ENCODE peak calls at places on chromosomes 11 and 22, in four cellular contexts. H is CD4-positive, alpha-beta T cell; U is cardiac septum; E is non-pigmented ciliary epithelial cell. J is an unnamed sample.

GRCh38 chr22:39995346-39996252 is 845 bp downstream of the FAM83F start:
- DNase-seq in H (no peak), U (no peak), E (no peak), J (no peak)

GRCh38 chr11:102453286-102453797 is 777 bp upstream of the TMEM123 start:
- DNase-seq in H (no peak), U (no peak), E (no peak), J (no peak)

GRCh38 chr11:94826415-94826814 is 58.3 kb downstream of the AMOTL1 start:
- DNase-seq in H (no peak), U (no peak), E (no peak), J (no peak)

GRCh38 chr11:130431337-130431773 is 2.9 kb upstream of the ADAMTS8 start:
- DNase-seq in H (peak), U (no peak), E (no peak), J (peak)

GRCh38 chr11:22539851-22540376 is 85.7 kb downstream of the FANCF start:
- DNase-seq in H (no peak), U (no peak), E (no peak), J (no peak)

GRCh38 chr22:19812910-19813309 is 41.8 kb downstream of the GNB1L start:
- DNase-seq in H (no peak), U (peak), E (no peak), J (no peak)

GRCh38 chr11:98711011-98711410 is 309.7 kb upstream of the CNTN5 start:
- DNase-seq in H (no peak), U (no peak), E (no peak), J (no peak)

GRCh38 chr11:119206512-119207299 is 567 bp downstream of the CBL start:
- DNase-seq in H (peak), U (peak), E (no peak), J (peak)

GRCh38 chr11:46121724-46122477 is 647 bp upstream of the PHF21A start:
- DNase-seq in H (peak), U (peak), E (peak), J (peak)

GRCh38 chr11:72350752-72351151 is 83.6 kb downstream of the CLPB start:
- DNase-seq in H (no peak), U (no peak), E (no peak), J (no peak)

GRCh38 chr11:71120346-71120963 is 131.9 kb downstream of the SHANK2 start:
- DNase-seq in H (no peak), U (no peak), E (no peak), J (no peak)

GRCh38 chr11:9273430-9274336 is 8.5 kb upstream of the DENND5A start:
- DNase-seq in H (no peak), U (peak), E (no peak), J (no peak)

GRCh38 chr22:46363611-46364321 is 28.3 kb downstream of the TRMU start:
- DNase-seq in H (no peak), U (no peak), E (no peak), J (no peak)

GRCh38 chr11:66159585-66159984 is 89.5 kb downstream of the PACS1 start:
- DNase-seq in H (no peak), U (no peak), E (no peak), J (no peak)

GRCh38 chr11:35303596-35304392 is 115.6 kb downstream of the SLC1A2 start:
- DNase-seq in H (no peak), U (no peak), E (no peak), J (no peak)

GRCh38 chr11:66686100-66686785 is 8.6 kb upstream of the RBM4B start:
- DNase-seq in H (no peak), U (peak), E (no peak), J (no peak)

GRCh38 chr11:116791002-116791812 is 472 bp downstream of the APOA5 start:
- DNase-seq in H (peak), U (peak), E (no peak), J (peak)

GRCh38 chr22:46931414-46931813 is 169.0 kb downstream of the TBC1D22A start:
- DNase-seq in H (no peak), U (no peak), E (no peak), J (no peak)

GRCh38 chr22:39205344-39206021 is 39.3 kb downstream of the PDGFB start:
- DNase-seq in H (no peak), U (no peak), E (peak), J (no peak)

GRCh38 chr11:65340226-65340625 is 6.6 kb downstream of the DPF2 start:
- DNase-seq in H (no peak), U (no peak), E (no peak), J (no peak)

GRCh38 chr11:65718964-65719492 is 1.6 kb downstream of the RNASEH2C start:
- DNase-seq in H (no peak), U (no peak), E (no peak), J (no peak)

GRCh38 chr11:102177974-102178631 is 67.9 kb downstream of the YAP1 start:
- DNase-seq in H (no peak), U (no peak), E (peak), J (no peak)

GRCh38 chr11:69939551-69940245 is 120.5 kb upstream of the FGF3 start:
- DNase-seq in H (no peak), U (peak), E (no peak), J (no peak)

GRCh38 chr11:19714093-19714386 is 1.4 kb downstream of the NAV2 start:
- DNase-seq in H (no peak), U (no peak), E (no peak), J (peak)

GRCh38 chr11:88807349-88807748 is 258.4 kb downstream of the GRM5 start:
- DNase-seq in H (no peak), U (no peak), E (no peak), J (no peak)

J was measured in T-helper 22 cell.